ENCODE peak calls at places on chromosomes 4 and X, in seven cellular contexts. L is PC-3, O is GM12878, E is trophoblast cell, X is DND-41, Y is tibial artery, J is esophagus squamous epithelium. I is an unnamed sample. For H3K4me1 and H3K9me3, the result is how much of the 10 kb centered on the place peaks cover.

GRCh38 chr4:166594326-166594946 is 639.9 kb downstream of the SPOCK3 start:
- DNase-seq in J (no peak), Y (no peak), O (peak), X (no peak), E (peak), L (peak), I (peak)

GRCh38 chr4:13611283-13611842 is 16.2 kb downstream of the BOD1L1 start:
- DNase-seq in L (no peak), O (peak), X (no peak), E (no peak), Y (no peak), J (peak), I (no peak)

GRCh38 chr4:94420356-94420755 is 31.4 kb upstream of the PDLIM5 start:
- DNase-seq in E (peak), L (no peak), Y (no peak), J (no peak), O (no peak), X (no peak), I (no peak)

GRCh38 chr4:10063544-10064300 is 42.4 kb upstream of the SLC2A9 start:
- DNase-seq in O (no peak), X (no peak), L (peak), Y (peak), E (peak), J (no peak), I (no peak)

GRCh38 chr4:109004431-109004830 is 241.6 kb upstream of the ETNPPL start:
- DNase-seq in O (no peak), J (no peak), Y (no peak), X (no peak), E (no peak), L (no peak), I (no peak)

GRCh38 chr4:88953400-88953799 is 103.6 kb downstream of the FAM13A start:
- DNase-seq in X (no peak), Y (no peak), O (peak), J (no peak), E (no peak), L (no peak), I (no peak)

GRCh38 chrX:150649096-150649870 is 43.9 kb upstream of the MTMR1 start:
- DNase-seq in X (no peak), L (peak), J (no peak), Y (peak), O (no peak), E (peak), I (no peak)

GRCh38 chr4:123393696-123394095 is 2.9 kb upstream of the SPRY1 start:
- DNase-seq in J (no peak), O (no peak), Y (no peak), X (no peak), E (no peak), L (no peak), I (no peak)

GRCh38 chr4:125688841-125689240 is 374.1 kb downstream of the FAT4 start:
- DNase-seq in X (no peak), E (no peak), L (no peak), O (no peak), J (no peak), Y (no peak), I (no peak)

GRCh38 chrX:84046403-84046984 is 141.5 kb downstream of the RPS6KA6 start:
- DNase-seq in J (no peak), E (peak), X (peak), L (peak), O (no peak), Y (no peak), I (peak)

GRCh38 chr4:69473699-69474098 is 22.0 kb downstream of the UGT2B4 start:
- DNase-seq in J (no peak), O (no peak), E (no peak), Y (no peak), L (no peak), X (no peak), I (no peak)

DNA sequence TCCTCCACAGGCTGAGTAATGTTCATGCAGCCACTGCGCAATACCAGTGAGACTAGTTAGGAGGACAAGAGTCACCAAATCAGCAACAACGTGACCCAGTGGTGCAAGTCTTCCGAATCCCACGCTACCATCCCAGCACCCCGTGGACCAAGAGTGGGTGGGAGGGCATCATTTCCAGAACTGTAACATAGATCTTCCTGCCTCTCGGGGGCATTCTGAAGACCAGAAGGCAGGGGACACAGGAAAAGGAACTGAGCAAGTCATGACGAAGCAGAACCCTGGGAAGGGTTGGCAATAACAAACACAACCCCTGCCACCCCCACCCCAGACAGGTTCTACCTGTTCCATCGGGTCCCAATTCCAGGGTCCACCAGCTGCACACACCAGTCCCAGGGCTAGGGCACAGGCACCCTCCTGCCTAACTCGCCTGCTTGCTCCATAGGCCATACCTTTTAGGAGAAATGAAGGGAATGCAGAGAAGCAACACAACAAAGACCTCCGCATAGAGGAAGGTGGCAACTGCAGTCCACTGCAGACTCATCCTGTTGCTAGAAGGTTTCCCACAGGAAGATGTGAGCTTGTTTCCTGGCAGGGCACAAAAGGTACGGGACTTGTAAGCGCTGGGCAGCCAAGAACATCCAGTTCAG is 1.4 kb downstream of the BCAP31 start:
- DNase-seq in X (no peak), O (no peak), Y (no peak), L (peak), E (peak), J (no peak), I (no peak)
- H3K4me1 ChIP-seq in X (under half), O (under half), Y (under half), L (under half), E (under half), J (half or more), I (under half)

GRCh38 chr4:8293131-8293975 is 23.8 kb downstream of the HTRA3 start:
- DNase-seq in J (no peak), E (no peak), L (no peak), X (no peak), O (no peak), Y (no peak), I (no peak)

GRCh38 chr4:8292388-8293107 is 23.0 kb downstream of the HTRA3 start:
- DNase-seq in X (no peak), E (no peak), J (no peak), Y (peak), O (no peak), L (no peak), I (no peak)

GRCh38 chr4:8290701-8290970 is 21.1 kb downstream of the HTRA3 start:
- DNase-seq in Y (peak), J (no peak), E (no peak), X (no peak), O (no peak), L (no peak), I (no peak)

GRCh38 chr4:8291036-8291682 is 21.6 kb downstream of the HTRA3 start:
- DNase-seq in Y (peak), J (no peak), X (no peak), E (no peak), L (no peak), O (no peak), I (no peak)

DNA sequence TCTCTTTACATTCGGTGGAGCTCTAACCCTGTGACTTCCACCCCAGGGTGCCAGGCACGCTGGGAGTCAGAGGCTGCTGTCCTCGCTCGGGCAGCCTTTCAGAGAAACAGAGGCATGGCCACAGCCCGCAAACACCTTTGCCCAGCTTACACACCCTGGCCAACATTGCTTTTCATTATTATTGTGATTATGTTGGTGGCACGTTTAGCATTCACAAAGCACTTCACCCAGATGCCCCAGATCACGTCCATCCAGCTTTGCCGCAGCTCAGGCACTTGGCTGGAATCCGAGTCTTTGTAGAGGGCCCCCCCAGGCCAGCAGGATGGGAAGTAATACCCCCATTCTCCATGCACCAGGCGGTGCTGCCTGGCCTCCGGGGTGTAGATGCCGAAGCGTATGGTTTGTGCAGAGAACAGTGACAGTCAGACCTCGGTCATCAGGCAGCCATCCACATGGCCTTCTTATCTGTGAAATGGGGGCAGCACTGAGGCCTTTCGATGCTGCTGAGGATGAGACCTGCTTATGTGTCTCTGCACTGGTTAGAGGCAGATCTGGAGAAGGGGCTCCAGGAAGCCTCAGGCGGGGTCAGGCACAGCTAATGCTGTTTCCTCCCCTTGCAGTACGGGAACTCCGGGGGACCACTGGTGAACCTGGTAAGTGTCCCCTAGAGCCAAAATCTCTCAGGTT is 22.3 kb downstream of the HTRA3 start:
- DNase-seq in J (no peak), E (no peak), Y (no peak), L (no peak), O (no peak), X (no peak), I (no peak)
- H3K4me3 ChIP-seq in J (no peak), E (no peak), Y (no peak), L (no peak), O (no peak), X (no peak), I (no peak)

GRCh38 chrX:57681341-57681740 is 1.3 kb upstream of the NLRP2B start:
- DNase-seq in J (no peak), O (no peak), E (no peak), L (no peak), X (no peak), Y (no peak), I (peak)

GRCh38 chrX:57677132-57677858 is 2.8 kb downstream of the NLRP2B start:
- DNase-seq in Y (no peak), E (no peak), O (no peak), J (no peak), X (peak), L (no peak), I (no peak)

GRCh38 chrX:57678686-57679428 is 1.2 kb downstream of the NLRP2B start:
- DNase-seq in L (no peak), X (no peak), E (no peak), Y (no peak), J (no peak), O (no peak), I (no peak)

GRCh38 chrX:57674861-57675260 is 5.2 kb downstream of the NLRP2B start:
- DNase-seq in E (no peak), O (no peak), J (no peak), X (no peak), Y (no peak), L (no peak), I (no peak)

GRCh38 chrX:57680160-57680559 is at the start of gene NLRP2B:
- DNase-seq in E (no peak), X (no peak), Y (no peak), J (no peak), L (no peak), O (no peak), I (no peak)
- H3K9me3 ChIP-seq in E (under half), X (under half), Y (under half), J (under half), L (under half), O (under half), I (under half)

GRCh38 chr4:118280501-118281218 is 72.1 kb downstream of the PRSS12 start:
- DNase-seq in O (peak), J (no peak), X (peak), Y (no peak), L (peak), E (peak), I (peak)
- H3K4me1 ChIP-seq in O (under half), J (half or more), X (under half), Y (under half), L (under half), E (under half), I (under half)

DNA sequence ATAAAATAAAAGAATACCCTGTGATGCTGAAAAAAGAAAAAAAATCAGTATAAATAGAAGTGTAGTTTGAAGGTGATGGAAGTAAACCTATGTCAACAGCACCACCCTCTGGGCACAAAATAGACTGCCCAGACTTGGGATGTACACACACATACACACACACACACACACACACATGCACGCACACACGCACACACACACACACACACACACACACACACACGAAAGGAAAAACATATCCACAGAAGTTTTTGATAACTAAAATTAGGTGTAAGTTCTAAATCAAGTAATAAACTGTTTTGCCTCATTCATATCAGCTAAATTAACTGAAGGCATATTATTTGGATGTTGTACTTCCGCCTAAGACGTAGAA is 40.5 kb downstream of the ANXA5 start:
- DNase-seq in X (peak), J (no peak), L (peak), E (peak), O (peak), Y (peak), I (peak)
- H3K4me3 ChIP-seq in X (no peak), J (no peak), L (no peak), E (no peak), O (no peak), Y (no peak), I (no peak)

DNA sequence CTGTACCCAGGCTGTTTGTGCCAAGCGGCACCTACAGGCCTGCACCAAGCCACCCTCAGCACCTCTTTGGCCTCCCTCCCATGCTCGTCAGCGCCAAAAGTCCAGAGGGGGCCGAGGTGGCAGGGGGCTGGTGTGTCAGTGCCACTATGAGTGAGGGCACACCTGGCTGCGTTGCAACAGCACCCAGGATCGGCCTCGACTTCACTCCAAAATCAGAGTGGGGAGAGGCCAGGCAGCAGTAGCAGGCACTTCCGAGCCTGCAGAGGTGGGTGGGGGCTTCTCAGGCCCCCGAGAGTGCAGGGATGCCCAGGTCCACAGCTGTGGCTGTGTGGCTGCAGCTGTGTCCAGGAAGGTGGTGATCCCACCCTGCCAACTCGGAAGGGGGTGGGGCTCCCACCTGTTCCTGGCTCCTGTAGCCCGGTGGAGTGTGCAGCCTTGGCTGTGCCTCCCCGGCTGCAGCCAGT is 58.5 kb downstream of the PPA2 start:
- DNase-seq in Y (no peak), X (no peak), L (no peak), J (no peak), O (no peak), E (no peak), I (no peak)
- H3K9me3 ChIP-seq in Y (under half), X (under half), L (under half), J (under half), O (under half), E (under half), I (under half)

I was measured in HAP-1.